ENCODE peak calls at places on chromosomes 2 and 18, in five cellular contexts. E is KBM-7; M is amniotic epithelial cell; Z is IMR-90; K is activated CD8-positive, alpha-beta memory T cell treated with anti-CD3 and anti-CD28 coated beads for 4 hours. Q is an unnamed sample.

GRCh38 chr2:217806480-217806760 is 196.4 kb downstream of the TNS1 start:
- DNase-seq in E (no peak), M (no peak), Z (no peak), K (no peak), Q (no peak)

GRCh38 chr2:11710210-11710609 is 36.2 kb upstream of the LPIN1 start:
- DNase-seq in E (no peak), M (peak), Z (peak), K (no peak), Q (peak)

GRCh38 chr2:109156052-109156451 is 27.0 kb downstream of the SH3RF3 start:
- DNase-seq in E (no peak), M (peak), Z (no peak), K (no peak), Q (no peak)

GRCh38 chr2:168992026-168992425 is 39.1 kb downstream of the ABCB11 start:
- DNase-seq in E (no peak), M (peak), Z (peak), K (no peak), Q (peak)

GRCh38 chr18:58004317-58004716 is 39.7 kb upstream of the NEDD4L start:
- DNase-seq in E (no peak), M (peak), Z (peak), K (no peak), Q (peak)

GRCh38 chr2:106057206-106057605 is 136.9 kb downstream of the UXS1 start:
- DNase-seq in E (no peak), M (no peak), Z (no peak), K (no peak), Q (no peak)

GRCh38 chr2:172437419-172438063 is 10.2 kb downstream of the ITGA6 start:
- DNase-seq in E (peak), M (no peak), Z (no peak), K (no peak), Q (no peak)

GRCh38 chr2:48471048-48471474 is 58.9 kb upstream of the STON1 start:
- DNase-seq in E (peak), M (peak), Z (peak), K (no peak), Q (peak)

GRCh38 chr2:158931577-158931976 is 36.9 kb upstream of the TANC1 start:
- DNase-seq in E (no peak), M (peak), Z (peak), K (no peak), Q (peak)

GRCh38 chr2:19312949-19313348 is 45.5 kb downstream of the OSR1 start:
- DNase-seq in E (peak), M (peak), Z (peak), K (no peak), Q (peak)

GRCh38 chr2:51812138-51812866 is 780.4 kb upstream of the NRXN1 start:
- DNase-seq in E (no peak), M (peak), Z (peak), K (no peak), Q (peak)

GRCh38 chr2:103123516-103123915 is 361.7 kb downstream of the TMEM182 start:
- DNase-seq in E (no peak), M (no peak), Z (no peak), K (no peak), Q (no peak)

GRCh38 chr18:65934874-65935273 is 184.1 kb downstream of the CDH7 start:
- DNase-seq in E (no peak), M (no peak), Z (no peak), K (no peak), Q (no peak)

GRCh38 chr18:9323750-9324445 is 10.7 kb upstream of the TWSG1 start:
- DNase-seq in E (peak), M (peak), Z (peak), K (no peak), Q (peak)

GRCh38 chr2:167293172-167293781 is 405.0 kb downstream of the XIRP2 start:
- DNase-seq in E (peak), M (peak), Z (peak), K (no peak), Q (peak)

GRCh38 chr2:5725794-5726463 is 33.7 kb downstream of the SOX11 start:
- DNase-seq in E (no peak), M (no peak), Z (no peak), K (no peak), Q (no peak)

GRCh38 chr2:179020156-179020750 is 29.7 kb downstream of the CCDC141 start:
- DNase-seq in E (peak), M (no peak), Z (no peak), K (no peak), Q (no peak)

GRCh38 chr2:133138693-133139092 is 429.6 kb downstream of the NCKAP5 start:
- DNase-seq in E (no peak), M (no peak), Z (no peak), K (no peak), Q (no peak)